ENCODE peak calls at places on chromosomes 5 and 9, in eight cellular contexts. Q is HAP-1, A is AG04449, M is PC-3, B is cardiac fibroblast, Z is skeletal muscle cell, U is IMR-90, W is aorta. J is an unnamed sample.

GRCh38 chr5:77645158-77645994 is 6.9 kb upstream of the OTP start:
- DNase-seq in Q (peak; percentile 78), A (no peak), M (no peak), B (no peak), Z (no peak), U (no peak), W (no peak), J (no peak)

GRCh38 chr9:6226696-6227095 is 11.1 kb downstream of the IL33 start:
- DNase-seq in Q (no peak), A (no peak), M (peak; percentile 18), B (peak; percentile 87), Z (no peak), U (peak; percentile 44), W (no peak), J (no peak)

GRCh38 chr5:102865171-102865509 is 110.0 kb downstream of the PAM start:
- DNase-seq in Q (no peak), A (no peak), M (no peak), B (no peak), Z (no peak), U (peak; percentile 41), W (no peak), J (no peak)

GRCh38 chr5:179608131-179608581 is 15.3 kb downstream of the HNRNPH1 start:
- DNase-seq in Q (no peak), A (no peak), M (no peak), B (peak; percentile 36), Z (no peak), U (no peak), W (no peak), J (no peak)

GRCh38 chr9:8802242-8802641 is 1002.7 kb upstream of the DMAC1 start:
- DNase-seq in Q (peak; percentile 44), A (no peak), M (no peak), B (no peak), Z (no peak), U (no peak), W (no peak), J (no peak)

GRCh38 chr9:137374131-137374845 is 48.7 kb downstream of the EXD3 start:
- DNase-seq in Q (no peak), A (no peak), M (no peak), B (no peak), Z (no peak), U (no peak), W (peak; percentile 67), J (no peak)

GRCh38 chr9:116391306-116391900 is 237.8 kb downstream of the PAPPA start:
- DNase-seq in Q (no peak), A (peak; percentile 51), M (peak; percentile 8), B (peak; percentile 50), Z (peak; percentile 41), U (peak; percentile 83), W (no peak), J (no peak)

GRCh38 chr5:59591162-59591561 is 302.4 kb downstream of the PDE4D start:
- DNase-seq in Q (no peak), A (no peak), M (peak; percentile 2), B (no peak), Z (no peak), U (no peak), W (no peak), J (no peak)

GRCh38 chr5:8829322-8830029 is 716.4 kb downstream of the SEMA5A start:
- DNase-seq in Q (no peak), A (peak; percentile 96), M (peak; percentile 100), B (peak; percentile 98), Z (peak; percentile 99), U (peak; percentile 100), W (no peak), J (no peak)

GRCh38 chr5:157535042-157535865 is 40.3 kb downstream of the ADAM19 start:
- DNase-seq in Q (no peak), A (no peak), M (peak; percentile 44), B (peak; percentile 81), Z (no peak), U (peak; percentile 56), W (peak; percentile 76), J (no peak)

GRCh38 chr5:154829589-154830218 is 20.7 kb downstream of the FAXDC2 start:
- DNase-seq in Q (no peak), A (no peak), M (peak; percentile 90), B (no peak), Z (no peak), U (peak; percentile 60), W (no peak), J (peak; percentile 85)

GRCh38 chr5:133721365-133721764 is 109.0 kb upstream of the FSTL4 start:
- DNase-seq in Q (no peak), A (no peak), M (no peak), B (no peak), Z (no peak), U (no peak), W (no peak), J (no peak)

GRCh38 chr9:95044731-95045508 is 272.6 kb downstream of the FANCC start:
- DNase-seq in Q (no peak), A (no peak), M (no peak), B (no peak), Z (no peak), U (no peak), W (peak; percentile 80), J (peak; percentile 79)

GRCh38 chr9:23740531-23740930 is 85.5 kb downstream of the ELAVL2 start:
- DNase-seq in Q (peak; percentile 17), A (no peak), M (no peak), B (no peak), Z (no peak), U (no peak), W (no peak), J (no peak)

GRCh38 chr5:33810491-33811120 is 81.2 kb downstream of the ADAMTS12 start:
- DNase-seq in Q (no peak), A (no peak), M (peak; percentile 60), B (peak; percentile 70), Z (no peak), U (peak; percentile 50), W (no peak), J (no peak)

GRCh38 chr5:35487255-35488035 is 130.2 kb upstream of the SPEF2 start:
- DNase-seq in Q (no peak), A (no peak), M (no peak), B (no peak), Z (no peak), U (peak; percentile 7), W (no peak), J (no peak)

GRCh38 chr5:159341914-159342313 is 11.6 kb upstream of the IL12B start:
- DNase-seq in Q (peak; percentile 51), A (no peak), M (peak; percentile 92), B (peak; percentile 69), Z (peak; percentile 35), U (peak; percentile 71), W (no peak), J (peak; percentile 54)

GRCh38 chr5:73826301-73826700 is 200.3 kb downstream of the ARHGEF28 start:
- DNase-seq in Q (no peak), A (no peak), M (no peak), B (no peak), Z (no peak), U (no peak), W (no peak), J (no peak)

GRCh38 chr5:8363133-8363532 is 494.2 kb downstream of the MTRR start:
- DNase-seq in Q (no peak), A (no peak), M (peak; percentile 99), B (no peak), Z (no peak), U (peak; percentile 8), W (no peak), J (no peak)

GRCh38 chr9:21802418-21803000 is at the start of gene MTAP:
- DNase-seq in Q (peak; percentile 96), A (no peak), M (peak; percentile 85), B (peak; percentile 97), Z (peak; percentile 89), U (peak; percentile 93), W (peak; percentile 96), J (peak; percentile 93)

GRCh38 chr9:21801683-21802417 is 586 bp upstream of the MTAP start:
- DNase-seq in Q (peak; percentile 65), A (no peak), M (peak; percentile 80), B (peak; percentile 89), Z (no peak), U (peak; percentile 85), W (peak; percentile 92), J (peak; percentile 71)

GRCh38 chr9:21804336-21804735 is 1.9 kb downstream of the MTAP start:
- DNase-seq in Q (no peak), A (no peak), M (no peak), B (no peak), Z (no peak), U (no peak), W (no peak), J (no peak)

GRCh38 chr9:21804791-21805190 is 2.4 kb downstream of the MTAP start:
- DNase-seq in Q (no peak), A (no peak), M (no peak), B (no peak), Z (no peak), U (no peak), W (no peak), J (no peak)

GRCh38 chr9:21803674-21804048 is 1.2 kb downstream of the MTAP start:
- DNase-seq in Q (no peak), A (no peak), M (no peak), B (no peak), Z (no peak), U (no peak), W (no peak), J (no peak)
- H3K4me3 ChIP-seq in Q (peak overlapping the region; percentile 69), A (peak overlapping the region; percentile 78), M (peak overlapping the region; percentile 94), B (peak overlapping the region; percentile 73), Z (peak overlapping the region; percentile 67), U (peak overlapping the region; percentile 68), W (peak overlapping the region; percentile 32), J (peak overlapping the region; percentile 79)

GRCh38 chr9:98551511-98552286 is 157.0 kb downstream of the GABBR2 start:
- DNase-seq in Q (no peak), A (peak; percentile 50), M (peak; percentile 80), B (peak; percentile 34), Z (peak; percentile 52), U (peak; percentile 97), W (no peak), J (peak; percentile 3)
- H3K4me3 ChIP-seq in Q (no peak overlapping the region), A (no peak overlapping the region), M (peak overlapping the region; percentile 22), B (no peak overlapping the region), Z (no peak overlapping the region), U (no peak overlapping the region), W (no peak overlapping the region), J (no peak overlapping the region)

GRCh38 chr5:40441733-40442132 is 238.0 kb upstream of the PTGER4 start:
- DNase-seq in Q (no peak), A (no peak), M (no peak), B (no peak), Z (no peak), U (no peak), W (no peak), J (peak; percentile 71)
- H3K4me3 ChIP-seq in Q (no peak overlapping the region), A (no peak overlapping the region), M (no peak overlapping the region), B (no peak overlapping the region), Z (no peak overlapping the region), U (no peak overlapping the region), W (no peak overlapping the region), J (no peak overlapping the region)

DNA sequence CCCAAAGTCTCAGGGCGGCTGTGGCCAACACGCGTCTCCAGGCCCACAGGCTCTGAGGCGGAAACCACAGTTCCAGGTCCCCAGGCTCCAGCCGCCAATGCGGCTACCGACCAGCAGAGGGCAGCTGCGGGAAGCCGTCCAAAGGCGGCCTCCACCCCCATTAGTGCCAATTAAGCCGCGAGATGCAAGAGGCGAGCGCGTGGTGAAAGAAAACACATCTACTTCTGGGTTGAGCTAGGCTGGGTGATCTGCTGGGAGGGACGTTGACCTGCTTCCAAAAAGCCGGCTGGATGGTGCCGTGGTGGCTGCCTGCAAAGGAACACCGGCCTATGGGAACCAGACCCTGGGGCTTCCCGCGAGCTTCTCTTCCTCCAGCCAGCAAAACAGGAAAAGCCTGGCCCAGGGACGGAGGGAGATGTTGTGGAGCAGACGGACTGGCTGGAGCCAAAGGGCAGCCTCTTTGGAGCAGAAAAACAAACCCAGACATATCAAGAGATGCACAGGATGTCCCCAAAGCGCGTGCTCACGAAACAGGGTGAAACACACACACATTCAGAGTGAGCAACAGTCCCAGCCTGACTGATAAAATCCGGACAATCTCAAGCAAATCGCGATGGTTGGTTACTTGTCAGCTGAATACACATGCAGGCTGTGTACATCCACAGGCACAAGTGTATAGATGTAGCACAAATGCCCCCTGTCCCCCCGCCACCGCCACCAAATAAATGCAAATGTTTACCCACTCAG is 187.1 kb upstream of the BRINP1 start:
- DNase-seq in Q (peak; percentile 80), A (no peak), M (peak; percentile 54), B (peak; percentile 75), Z (peak; percentile 8), U (peak; percentile 18), W (peak; percentile 92), J (peak; percentile 77)
- H3K4me3 ChIP-seq in Q (no peak overlapping the region), A (peak overlapping the region; percentile 50), M (peak overlapping the region; percentile 53), B (peak overlapping the region; percentile 44), Z (peak overlapping the region; percentile 42), U (peak overlapping the region; percentile 40), W (no peak overlapping the region), J (peak overlapping the region; percentile 14)